ENCODE peak calls at places on chromosomes 3 and 15, in four cellular contexts. S, Z, O and J are unnamed samples.
A peak's percentile ranks its signal among the peaks of the same experiment; 100 is the strongest.

GRCh38 chr3:48428088-48428862 is 1.6 kb downstream of the PLXNB1 start:
- DNase-seq in O (no peak), Z (no peak), S (peak; percentile 76), J (no peak)

GRCh38 chr15:68085052-68085451 is 30.9 kb downstream of the PIAS1 start:
- DNase-seq in O (no peak), S (no peak), Z (no peak), J (no peak)

GRCh38 chr3:188294823-188295487 is 141.0 kb downstream of the LPP start:
- DNase-seq in S (no peak), O (peak; percentile 35), Z (no peak), J (peak; percentile 99)

GRCh38 chr15:52834379-52834778 is 44.2 kb upstream of the ONECUT1 start:
- DNase-seq in S (no peak), O (no peak), Z (no peak), J (no peak)

GRCh38 chr3:9673752-9674151 is 24.4 kb downstream of the MTMR14 start:
- DNase-seq in O (no peak), Z (no peak), S (no peak), J (no peak)

GRCh38 chr15:70792171-70792573 is 28.8 kb upstream of the UACA start:
- DNase-seq in S (no peak), O (no peak), Z (no peak), J (no peak)

GRCh38 chr3:157785071-157785826 is 282.0 kb upstream of the VEPH1 start:
- DNase-seq in O (peak; percentile 20), Z (no peak), S (no peak), J (peak; percentile 92)

GRCh38 chr15:81575436-81576123 is 201.6 kb upstream of the TMC3 start:
- DNase-seq in O (no peak), Z (no peak), S (no peak), J (no peak)

GRCh38 chr3:49358217-49358883 is at the start of gene GPX1:
- DNase-seq in O (peak; percentile 91), S (peak; percentile 96), Z (peak; percentile 57), J (peak; percentile 82)

GRCh38 chr15:67164401-67164791 is 90.1 kb downstream of the AAGAB start:
- DNase-seq in S (no peak), O (no peak), Z (no peak), J (no peak)